ENCODE peak calls at places on chromosomes 6 and 20, in seven cellular contexts. A is neural crest cell, R is hepatocyte, T is fibroblast of lung, K is OCI-LY7, Q is nephron progenitor cell, W is brain microvascular endothelial cell. E is an unnamed sample.

GRCh38 chr20:58044286-58044685 is 184.2 kb downstream of the ANKRD60 start:
- DNase-seq in A (no peak), R (no peak), T (no peak), K (no peak), Q (no peak), W (no peak), E (no peak)

GRCh38 chr6:143755301-143755744 is 77.6 kb downstream of the PHACTR2 start:
- DNase-seq in A (no peak), R (peak; percentile 63), T (peak; percentile 64), K (no peak), Q (no peak), W (peak; percentile 23), E (no peak)

GRCh38 chr6:23656257-23656731 is 469.7 kb upstream of the NRSN1 start:
- DNase-seq in A (no peak), R (peak; percentile 36), T (peak; percentile 17), K (no peak), Q (peak; percentile 20), W (no peak), E (no peak)

GRCh38 chr6:106858653-106859092 is 115.9 kb downstream of the CD24 start:
- DNase-seq in A (no peak), R (peak; percentile 38), T (peak; percentile 94), K (no peak), Q (no peak), W (no peak), E (no peak)

GRCh38 chr20:31669876-31670275 is 32.2 kb downstream of the COX4I2 start:
- DNase-seq in A (no peak), R (no peak), T (no peak), K (no peak), Q (no peak), W (no peak), E (no peak)

GRCh38 chr6:121666809-121667208 is 231.4 kb downstream of the GJA1 start:
- DNase-seq in A (no peak), R (peak; percentile 62), T (peak; percentile 88), K (no peak), Q (no peak), W (peak; percentile 73), E (no peak)

GRCh38 chr6:25971187-25971811 is 8.7 kb downstream of the TRIM38 start:
- DNase-seq in A (no peak), R (peak; percentile 64), T (peak; percentile 95), K (no peak), Q (no peak), W (peak; percentile 86), E (no peak)

GRCh38 chr6:51932956-51933355 is 154.5 kb downstream of the PKHD1 start:
- DNase-seq in A (no peak), R (no peak), T (no peak), K (no peak), Q (no peak), W (no peak), E (no peak)

GRCh38 chr6:97102152-97102790 is 177.7 kb downstream of the KLHL32 start:
- DNase-seq in A (no peak), R (no peak), T (no peak), K (no peak), Q (no peak), W (no peak), E (no peak)

GRCh38 chr20:49037962-49038387 is 8.1 kb upstream of the CSE1L start:
- DNase-seq in A (no peak), R (no peak), T (peak; percentile 29), K (no peak), Q (no peak), W (peak; percentile 6), E (no peak)

GRCh38 chr6:138099832-138100231 is 7.4 kb downstream of the PERP start:
- DNase-seq in A (no peak), R (peak; percentile 34), T (peak; percentile 74), K (no peak), Q (no peak), W (peak; percentile 38), E (no peak)

GRCh38 chr20:4289875-4290274 is 274.5 kb upstream of the RNF24 start:
- DNase-seq in A (no peak), R (no peak), T (no peak), K (no peak), Q (no peak), W (no peak), E (no peak)
- TF ChIP-seq CTCF in A (no peak), R (no peak), T (no peak), K (peak; percentile 39), Q (no peak), W (peak; percentile 31), E (peak; percentile 45)

GRCh38 chr6:39812853-39813533 is 20.8 kb downstream of the DAAM2 start:
- DNase-seq in A (no peak), R (no peak), T (peak; percentile 93), K (peak; percentile 92), Q (no peak), W (no peak), E (no peak)
- TF ChIP-seq CTCF in A (no peak), R (no peak), T (peak; percentile 35), K (peak; percentile 79), Q (no peak), W (peak; percentile 52), E (no peak)

GRCh38 chr6:94323853-94324252 is 904.5 kb upstream of the EPHA7 start:
- DNase-seq in A (no peak), R (peak; percentile 23), T (no peak), K (no peak), Q (no peak), W (no peak), E (peak; percentile 48)
- TF ChIP-seq CTCF in A (no peak), R (peak; percentile 21), T (no peak), K (peak; percentile 42), Q (no peak), W (no peak), E (peak; percentile 55)

GRCh38 chr6:129007819-129008218 is 124.9 kb downstream of the LAMA2 start:
- DNase-seq in A (no peak), R (no peak), T (no peak), K (no peak), Q (no peak), W (no peak), E (no peak)
- TF ChIP-seq CTCF in A (no peak), R (no peak), T (no peak), K (no peak), Q (no peak), W (no peak), E (no peak)

E was measured in H9.